ENCODE peak calls at places on chromosome 15, in ten cellular contexts. One of them, this sample, is unnamed.

GRCh38 chr15:71252036-71252898 is 137.0 kb downstream of the THSD4 start:
- DNase-seq in HFF-Myc: no peak
- DNase-seq in cardiac fibroblast: peak; percentile 52
- DNase-seq in A549: peak; percentile 85
- DNase-seq in colonic mucosa: no peak
- DNase-seq in left ventricle myocardium inferior: no peak
- DNase-seq in CD4-positive, alpha-beta memory T cell: no peak
- DNase-seq in epithelial cell of esophagus: peak; percentile 65
- DNase-seq in AG04450: no peak
- DNase-seq in spleen: no peak
- DNase-seq in this sample: no peak

GRCh38 chr15:81330351-81331085 is 6.6 kb upstream of the STARD5 start:
- DNase-seq in colonic mucosa: no peak
- DNase-seq in A549: no peak
- DNase-seq in spleen: no peak
- DNase-seq in epithelial cell of esophagus: no peak
- DNase-seq in AG04450: no peak
- DNase-seq in left ventricle myocardium inferior: no peak
- DNase-seq in CD4-positive, alpha-beta memory T cell: no peak
- DNase-seq in HFF-Myc: no peak
- DNase-seq in cardiac fibroblast: no peak
- DNase-seq in this sample: no peak

GRCh38 chr15:77974098-77974414 is 103.5 kb downstream of the TBC1D2B start:
- DNase-seq in CD4-positive, alpha-beta memory T cell: no peak
- DNase-seq in cardiac fibroblast: peak; percentile 42
- DNase-seq in left ventricle myocardium inferior: peak; percentile 66
- DNase-seq in AG04450: peak; percentile 20
- DNase-seq in colonic mucosa: peak; percentile 42
- DNase-seq in HFF-Myc: peak; percentile 6
- DNase-seq in epithelial cell of esophagus: peak; percentile 25
- DNase-seq in A549: no peak
- DNase-seq in spleen: peak; percentile 66
- DNase-seq in this sample: no peak

GRCh38 chr15:50953302-50953701 is 44.8 kb downstream of the AP4E1 start:
- DNase-seq in AG04450: peak; percentile 34
- DNase-seq in spleen: no peak
- DNase-seq in epithelial cell of esophagus: peak; percentile 83
- DNase-seq in left ventricle myocardium inferior: no peak
- DNase-seq in colonic mucosa: no peak
- DNase-seq in HFF-Myc: no peak
- DNase-seq in A549: no peak
- DNase-seq in cardiac fibroblast: peak; percentile 81
- DNase-seq in CD4-positive, alpha-beta memory T cell: no peak
- DNase-seq in this sample: no peak

GRCh38 chr15:76341366-76342045 is 4.9 kb downstream of the ISL2 start:
- DNase-seq in epithelial cell of esophagus: no peak
- DNase-seq in spleen: no peak
- DNase-seq in HFF-Myc: no peak
- DNase-seq in cardiac fibroblast: peak; percentile 15
- DNase-seq in colonic mucosa: peak; percentile 45
- DNase-seq in left ventricle myocardium inferior: no peak
- DNase-seq in AG04450: no peak
- DNase-seq in CD4-positive, alpha-beta memory T cell: no peak
- DNase-seq in A549: no peak
- DNase-seq in this sample: no peak

GRCh38 chr15:85563731-85564130 is 183.3 kb downstream of the AKAP13 start:
- DNase-seq in cardiac fibroblast: no peak
- DNase-seq in colonic mucosa: no peak
- DNase-seq in spleen: no peak
- DNase-seq in left ventricle myocardium inferior: no peak
- DNase-seq in CD4-positive, alpha-beta memory T cell: no peak
- DNase-seq in A549: no peak
- DNase-seq in AG04450: no peak
- DNase-seq in epithelial cell of esophagus: no peak
- DNase-seq in HFF-Myc: no peak
- DNase-seq in this sample: no peak

GRCh38 chr15:78437762-78438594 is at the start of gene IREB2:
- DNase-seq in left ventricle myocardium inferior: peak; percentile 96
- DNase-seq in A549: peak; percentile 99
- DNase-seq in CD4-positive, alpha-beta memory T cell: peak; percentile 99
- DNase-seq in spleen: peak; percentile 98
- DNase-seq in cardiac fibroblast: peak; percentile 99
- DNase-seq in epithelial cell of esophagus: peak; percentile 97
- DNase-seq in colonic mucosa: peak; percentile 98
- DNase-seq in AG04450: peak; percentile 97
- DNase-seq in HFF-Myc: peak; percentile 93
- DNase-seq in this sample: peak; percentile 97

GRCh38 chr15:32974691-32975090 is 219.8 kb downstream of the FMN1 start:
- DNase-seq in CD4-positive, alpha-beta memory T cell: no peak
- DNase-seq in HFF-Myc: no peak
- DNase-seq in colonic mucosa: no peak
- DNase-seq in epithelial cell of esophagus: peak; percentile 17
- DNase-seq in A549: no peak
- DNase-seq in spleen: no peak
- DNase-seq in cardiac fibroblast: peak; percentile 68
- DNase-seq in AG04450: no peak
- DNase-seq in left ventricle myocardium inferior: no peak
- DNase-seq in this sample: no peak

GRCh38 chr15:25439456-25439836 is 622 bp upstream of the UBE3A start:
- DNase-seq in left ventricle myocardium inferior: no peak
- DNase-seq in CD4-positive, alpha-beta memory T cell: no peak
- DNase-seq in AG04450: no peak
- DNase-seq in A549: no peak
- DNase-seq in cardiac fibroblast: peak; percentile 50
- DNase-seq in HFF-Myc: no peak
- DNase-seq in spleen: no peak
- DNase-seq in colonic mucosa: peak; percentile 45
- DNase-seq in epithelial cell of esophagus: peak; percentile 32
- DNase-seq in this sample: no peak

GRCh38 chr15:25673351-25673750 is 189.8 kb downstream of the ATP10A start:
- DNase-seq in left ventricle myocardium inferior: no peak
- DNase-seq in A549: no peak
- DNase-seq in HFF-Myc: no peak
- DNase-seq in epithelial cell of esophagus: no peak
- DNase-seq in spleen: no peak
- DNase-seq in CD4-positive, alpha-beta memory T cell: no peak
- DNase-seq in colonic mucosa: no peak
- DNase-seq in AG04450: no peak
- DNase-seq in cardiac fibroblast: no peak
- DNase-seq in this sample: no peak

GRCh38 chr15:90667063-90667754 is 49.9 kb upstream of the BLM start:
- DNase-seq in colonic mucosa: no peak
- DNase-seq in CD4-positive, alpha-beta memory T cell: no peak
- DNase-seq in HFF-Myc: no peak
- DNase-seq in epithelial cell of esophagus: peak; percentile 13
- DNase-seq in spleen: no peak
- DNase-seq in cardiac fibroblast: peak; percentile 34
- DNase-seq in AG04450: no peak
- DNase-seq in A549: no peak
- DNase-seq in left ventricle myocardium inferior: no peak
- DNase-seq in this sample: no peak

GRCh38 chr15:56838085-56838484 is 80.4 kb upstream of the TCF12 start:
- DNase-seq in epithelial cell of esophagus: no peak
- DNase-seq in HFF-Myc: no peak
- DNase-seq in A549: no peak
- DNase-seq in CD4-positive, alpha-beta memory T cell: no peak
- DNase-seq in cardiac fibroblast: no peak
- DNase-seq in AG04450: no peak
- DNase-seq in colonic mucosa: no peak
- DNase-seq in spleen: no peak
- DNase-seq in left ventricle myocardium inferior: no peak
- DNase-seq in this sample: no peak

GRCh38 chr15:57321973-57322601 is 54.2 kb upstream of the CGNL1 start:
- DNase-seq in cardiac fibroblast: no peak
- DNase-seq in colonic mucosa: no peak
- DNase-seq in AG04450: no peak
- DNase-seq in A549: no peak
- DNase-seq in spleen: peak; percentile 21
- DNase-seq in HFF-Myc: no peak
- DNase-seq in epithelial cell of esophagus: no peak
- DNase-seq in left ventricle myocardium inferior: no peak
- DNase-seq in CD4-positive, alpha-beta memory T cell: no peak
- DNase-seq in this sample: no peak

GRCh38 chr15:33601461-33601860 is 290.7 kb downstream of the RYR3 start:
- DNase-seq in A549: no peak
- DNase-seq in colonic mucosa: no peak
- DNase-seq in HFF-Myc: no peak
- DNase-seq in CD4-positive, alpha-beta memory T cell: no peak
- DNase-seq in AG04450: no peak
- DNase-seq in left ventricle myocardium inferior: no peak
- DNase-seq in cardiac fibroblast: no peak
- DNase-seq in epithelial cell of esophagus: no peak
- DNase-seq in spleen: no peak
- DNase-seq in this sample: no peak

GRCh38 chr15:50542051-50542450 is 4.4 kb downstream of the USP50 start:
- DNase-seq in spleen: no peak
- DNase-seq in CD4-positive, alpha-beta memory T cell: no peak
- DNase-seq in HFF-Myc: peak; percentile 83
- DNase-seq in AG04450: no peak
- DNase-seq in epithelial cell of esophagus: no peak
- DNase-seq in cardiac fibroblast: peak; percentile 43
- DNase-seq in colonic mucosa: no peak
- DNase-seq in A549: no peak
- DNase-seq in left ventricle myocardium inferior: no peak
- DNase-seq in this sample: no peak

GRCh38 chr15:64009798-64010241 is 36.5 kb downstream of the DAPK2 start:
- DNase-seq in A549: no peak
- DNase-seq in HFF-Myc: no peak
- DNase-seq in cardiac fibroblast: peak; percentile 52
- DNase-seq in CD4-positive, alpha-beta memory T cell: peak; percentile 52
- DNase-seq in left ventricle myocardium inferior: no peak
- DNase-seq in epithelial cell of esophagus: peak; percentile 87
- DNase-seq in spleen: no peak
- DNase-seq in AG04450: no peak
- DNase-seq in colonic mucosa: no peak
- DNase-seq in this sample: no peak
- H3K4me3 ChIP-seq in A549: no peak overlapping the region
- H3K4me3 ChIP-seq in HFF-Myc: no peak overlapping the region
- H3K4me3 ChIP-seq in cardiac fibroblast: no peak overlapping the region
- H3K4me3 ChIP-seq in CD4-positive, alpha-beta memory T cell: no peak overlapping the region
- H3K4me3 ChIP-seq in left ventricle myocardium inferior: no peak overlapping the region
- H3K4me3 ChIP-seq in epithelial cell of esophagus: no peak overlapping the region
- H3K4me3 ChIP-seq in spleen: no peak overlapping the region
- H3K4me3 ChIP-seq in AG04450: no peak overlapping the region
- H3K4me3 ChIP-seq in colonic mucosa: no peak overlapping the region
- H3K4me3 ChIP-seq in this sample: no peak overlapping the region

GRCh38 chr15:74769463-74770025 is 12.3 kb upstream of the CSK start:
- DNase-seq in colonic mucosa: no peak
- DNase-seq in A549: no peak
- DNase-seq in epithelial cell of esophagus: no peak
- DNase-seq in CD4-positive, alpha-beta memory T cell: no peak
- DNase-seq in AG04450: no peak
- DNase-seq in spleen: no peak
- DNase-seq in HFF-Myc: no peak
- DNase-seq in cardiac fibroblast: no peak
- DNase-seq in left ventricle myocardium inferior: no peak
- DNase-seq in this sample: no peak

GRCh38 chr15:74770211-74770892 is 11.5 kb upstream of the CSK start:
- DNase-seq in left ventricle myocardium inferior: no peak
- DNase-seq in CD4-positive, alpha-beta memory T cell: no peak
- DNase-seq in A549: no peak
- DNase-seq in spleen: no peak
- DNase-seq in AG04450: no peak
- DNase-seq in colonic mucosa: peak; percentile 18
- DNase-seq in HFF-Myc: no peak
- DNase-seq in cardiac fibroblast: no peak
- DNase-seq in epithelial cell of esophagus: no peak
- DNase-seq in this sample: no peak

GRCh38 chr15:74768099-74768770 is 13.6 kb upstream of the CSK start:
- DNase-seq in HFF-Myc: no peak
- DNase-seq in AG04450: no peak
- DNase-seq in colonic mucosa: no peak
- DNase-seq in CD4-positive, alpha-beta memory T cell: no peak
- DNase-seq in A549: no peak
- DNase-seq in spleen: no peak
- DNase-seq in cardiac fibroblast: no peak
- DNase-seq in left ventricle myocardium inferior: no peak
- DNase-seq in epithelial cell of esophagus: no peak
- DNase-seq in this sample: no peak

GRCh38 chr15:74767167-74768098 is 14.4 kb upstream of the CSK start:
- DNase-seq in HFF-Myc: no peak
- DNase-seq in left ventricle myocardium inferior: no peak
- DNase-seq in cardiac fibroblast: no peak
- DNase-seq in CD4-positive, alpha-beta memory T cell: no peak
- DNase-seq in epithelial cell of esophagus: no peak
- DNase-seq in colonic mucosa: no peak
- DNase-seq in spleen: no peak
- DNase-seq in AG04450: no peak
- DNase-seq in A549: no peak
- DNase-seq in this sample: no peak

DNA sequence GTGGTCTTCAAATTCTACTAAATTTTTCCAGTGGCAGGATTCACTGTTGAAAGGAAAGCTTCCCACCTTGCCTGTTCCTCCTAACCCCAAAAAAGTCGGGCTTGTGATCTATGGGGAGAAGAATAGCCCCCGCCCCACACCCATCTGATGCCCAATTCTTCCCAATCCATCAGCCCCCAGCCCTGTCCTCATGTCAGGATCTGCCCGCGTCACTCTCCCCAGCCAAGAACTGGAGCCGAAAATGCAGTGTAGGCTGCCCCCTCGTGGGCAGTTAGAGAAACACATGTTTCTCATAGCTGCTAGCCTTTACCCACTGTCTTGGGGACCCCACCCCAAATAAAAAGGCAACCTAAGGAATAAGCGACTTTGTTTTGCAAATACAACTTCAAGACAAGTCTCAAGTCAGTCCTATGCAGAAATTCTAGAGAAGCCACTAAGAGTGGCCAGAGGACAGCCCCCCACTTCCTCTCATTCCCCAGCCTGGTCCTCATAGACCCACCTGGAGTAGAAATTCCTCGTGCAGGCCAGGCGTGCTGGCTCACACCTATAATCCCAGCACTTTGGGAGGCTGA is 13.0 kb upstream of the CSK start:
- DNase-seq in epithelial cell of esophagus: peak; percentile 58
- DNase-seq in cardiac fibroblast: peak; percentile 58
- DNase-seq in left ventricle myocardium inferior: peak; percentile 50
- DNase-seq in AG04450: no peak
- DNase-seq in A549: peak; percentile 93
- DNase-seq in colonic mucosa: peak; percentile 54
- DNase-seq in CD4-positive, alpha-beta memory T cell: peak; percentile 60
- DNase-seq in HFF-Myc: no peak
- DNase-seq in spleen: peak; percentile 90
- DNase-seq in this sample: no peak
- H3K4me3 ChIP-seq in epithelial cell of esophagus: no peak overlapping the region
- H3K4me3 ChIP-seq in cardiac fibroblast: no peak overlapping the region
- H3K4me3 ChIP-seq in left ventricle myocardium inferior: no peak overlapping the region
- H3K4me3 ChIP-seq in AG04450: no peak overlapping the region
- H3K4me3 ChIP-seq in A549: peak overlapping the region; percentile 26
- H3K4me3 ChIP-seq in colonic mucosa: no peak overlapping the region
- H3K4me3 ChIP-seq in CD4-positive, alpha-beta memory T cell: no peak overlapping the region
- H3K4me3 ChIP-seq in HFF-Myc: no peak overlapping the region
- H3K4me3 ChIP-seq in spleen: no peak overlapping the region
- H3K4me3 ChIP-seq in this sample: no peak overlapping the region

GRCh38 chr15:66716668-66717025 is 14.6 kb downstream of the SMAD6 start:
- DNase-seq in cardiac fibroblast: no peak
- DNase-seq in CD4-positive, alpha-beta memory T cell: no peak
- DNase-seq in epithelial cell of esophagus: no peak
- DNase-seq in AG04450: no peak
- DNase-seq in colonic mucosa: no peak
- DNase-seq in HFF-Myc: no peak
- DNase-seq in spleen: no peak
- DNase-seq in A549: no peak
- DNase-seq in left ventricle myocardium inferior: no peak
- DNase-seq in this sample: no peak
- H3K4me3 ChIP-seq in cardiac fibroblast: no peak overlapping the region
- H3K4me3 ChIP-seq in CD4-positive, alpha-beta memory T cell: no peak overlapping the region
- H3K4me3 ChIP-seq in epithelial cell of esophagus: no peak overlapping the region
- H3K4me3 ChIP-seq in AG04450: no peak overlapping the region
- H3K4me3 ChIP-seq in colonic mucosa: no peak overlapping the region
- H3K4me3 ChIP-seq in HFF-Myc: no peak overlapping the region
- H3K4me3 ChIP-seq in spleen: no peak overlapping the region
- H3K4me3 ChIP-seq in A549: no peak overlapping the region
- H3K4me3 ChIP-seq in left ventricle myocardium inferior: no peak overlapping the region
- H3K4me3 ChIP-seq in this sample: no peak overlapping the region

GRCh38 chr15:98394546-98394945 is 253.8 kb upstream of the IGF1R start:
- DNase-seq in spleen: no peak
- DNase-seq in AG04450: no peak
- DNase-seq in colonic mucosa: no peak
- DNase-seq in CD4-positive, alpha-beta memory T cell: no peak
- DNase-seq in A549: no peak
- DNase-seq in left ventricle myocardium inferior: no peak
- DNase-seq in HFF-Myc: no peak
- DNase-seq in epithelial cell of esophagus: peak; percentile 9
- DNase-seq in cardiac fibroblast: no peak
- DNase-seq in this sample: no peak
- H3K4me3 ChIP-seq in spleen: no peak overlapping the region
- H3K4me3 ChIP-seq in AG04450: no peak overlapping the region
- H3K4me3 ChIP-seq in colonic mucosa: no peak overlapping the region
- H3K4me3 ChIP-seq in CD4-positive, alpha-beta memory T cell: no peak overlapping the region
- H3K4me3 ChIP-seq in A549: no peak overlapping the region
- H3K4me3 ChIP-seq in left ventricle myocardium inferior: no peak overlapping the region
- H3K4me3 ChIP-seq in HFF-Myc: no peak overlapping the region
- H3K4me3 ChIP-seq in epithelial cell of esophagus: no peak overlapping the region
- H3K4me3 ChIP-seq in cardiac fibroblast: no peak overlapping the region
- H3K4me3 ChIP-seq in this sample: no peak overlapping the region